ENCODE peak calls at places on chromosomes 3 and 15, in ten cellular contexts. M is PC-9; R is Jurkat, Clone E6-1; C is left ventricle myocardium inferior; T is uterus; W is HCT116; G is neuronal stem cell; I is SJSA1; J is heart right ventricle; L is cardiac muscle cell. Z is an unnamed sample.

GRCh38 chr15:87461621-87462020 is 794.9 kb downstream of the NTRK3 start:
- DNase-seq in M (no peak), R (no peak), C (no peak), T (no peak), W (no peak), G (no peak), I (no peak), J (no peak), L (no peak), Z (no peak)

GRCh38 chr3:71875461-71875947 is 90.6 kb upstream of the PROK2 start:
- DNase-seq in M (peak), R (peak), C (peak), T (peak), W (peak), G (peak), I (peak), J (peak), L (peak), Z (peak)

GRCh38 chr3:50008931-50009330 is 69.0 kb downstream of the RBM6 start:
- DNase-seq in M (no peak), R (no peak), C (no peak), T (no peak), W (no peak), G (no peak), I (no peak), J (no peak), L (peak), Z (no peak)

GRCh38 chr3:47347217-47347801 is 33.5 kb upstream of the PTPN23 start:
- DNase-seq in M (no peak), R (no peak), C (no peak), T (no peak), W (no peak), G (no peak), I (no peak), J (no peak), L (peak), Z (no peak)

GRCh38 chr15:99324082-99324620 is 72.9 kb downstream of the LRRC28 start:
- DNase-seq in M (no peak), R (no peak), C (no peak), T (no peak), W (peak), G (no peak), I (peak), J (peak), L (peak), Z (no peak)

GRCh38 chr15:29345549-29346525 is 76.2 kb upstream of the NSMCE3 start:
- DNase-seq in M (no peak), R (no peak), C (no peak), T (no peak), W (no peak), G (peak), I (no peak), J (no peak), L (no peak), Z (no peak)

GRCh38 chr3:128329491-128330300 is 137.0 kb downstream of the DNAJB8 start:
- DNase-seq in M (no peak), R (no peak), C (no peak), T (no peak), W (no peak), G (no peak), I (peak), J (no peak), L (no peak), Z (peak)

GRCh38 chr3:4734454-4734853 is 241.3 kb downstream of the ITPR1 start:
- DNase-seq in M (no peak), R (no peak), C (no peak), T (no peak), W (no peak), G (no peak), I (no peak), J (no peak), L (no peak), Z (no peak)

GRCh38 chr15:67801926-67802914 is 23.1 kb upstream of the SKOR1 start:
- DNase-seq in M (no peak), R (no peak), C (no peak), T (no peak), W (no peak), G (no peak), I (no peak), J (no peak), L (no peak), Z (peak)

GRCh38 chr3:48885753-48886152 is 12.9 kb downstream of the SLC25A20 start:
- DNase-seq in M (no peak), R (no peak), C (no peak), T (no peak), W (no peak), G (no peak), I (no peak), J (no peak), L (no peak), Z (no peak)

GRCh38 chr3:63061449-63061848 is 186.2 kb upstream of the CADPS start:
- DNase-seq in M (no peak), R (no peak), C (no peak), T (no peak), W (no peak), G (no peak), I (no peak), J (no peak), L (no peak), Z (no peak)

GRCh38 chr3:182792901-182793662 is at the start of gene ATP11B:
- DNase-seq in M (peak), R (peak), C (peak), T (peak), W (peak), G (peak), I (peak), J (peak), L (peak), Z (peak)

GRCh38 chr3:133491481-133492059 is 81.9 kb upstream of the CDV3 start:
- DNase-seq in M (no peak), R (no peak), C (no peak), T (no peak), W (no peak), G (no peak), I (no peak), J (no peak), L (no peak), Z (no peak)

GRCh38 chr3:182920515-182921084 is 59.7 kb downstream of the DCUN1D1 start:
- DNase-seq in M (no peak), R (no peak), C (no peak), T (no peak), W (peak), G (no peak), I (no peak), J (no peak), L (no peak), Z (no peak)

GRCh38 chr3:45123841-45124269 is 22.3 kb downstream of the CDCP1 start:
- DNase-seq in M (peak), R (no peak), C (no peak), T (peak), W (peak), G (no peak), I (peak), J (no peak), L (peak), Z (no peak)

GRCh38 chr3:3109407-3110298 is 521 bp downstream of the IL5RA start:
- DNase-seq in M (no peak), R (no peak), C (no peak), T (no peak), W (no peak), G (no peak), I (no peak), J (no peak), L (peak), Z (no peak)

GRCh38 chr15:69282128-69282743 is 16.5 kb upstream of the PAQR5 start:
- DNase-seq in M (no peak), R (no peak), C (no peak), T (no peak), W (no peak), G (no peak), I (no peak), J (no peak), L (no peak), Z (no peak)

GRCh38 chr15:69289312-69290146 is 9.2 kb upstream of the PAQR5 start:
- DNase-seq in M (no peak), R (no peak), C (no peak), T (no peak), W (no peak), G (no peak), I (no peak), J (no peak), L (no peak), Z (no peak)

GRCh38 chr15:69290346-69291164 is 8.2 kb upstream of the PAQR5 start:
- DNase-seq in M (no peak), R (no peak), C (peak), T (no peak), W (no peak), G (no peak), I (no peak), J (peak), L (peak), Z (no peak)

GRCh38 chr15:69288531-69289311 is 10.0 kb upstream of the PAQR5 start:
- DNase-seq in M (no peak), R (no peak), C (no peak), T (no peak), W (no peak), G (no peak), I (no peak), J (no peak), L (no peak), Z (no peak)

DNA sequence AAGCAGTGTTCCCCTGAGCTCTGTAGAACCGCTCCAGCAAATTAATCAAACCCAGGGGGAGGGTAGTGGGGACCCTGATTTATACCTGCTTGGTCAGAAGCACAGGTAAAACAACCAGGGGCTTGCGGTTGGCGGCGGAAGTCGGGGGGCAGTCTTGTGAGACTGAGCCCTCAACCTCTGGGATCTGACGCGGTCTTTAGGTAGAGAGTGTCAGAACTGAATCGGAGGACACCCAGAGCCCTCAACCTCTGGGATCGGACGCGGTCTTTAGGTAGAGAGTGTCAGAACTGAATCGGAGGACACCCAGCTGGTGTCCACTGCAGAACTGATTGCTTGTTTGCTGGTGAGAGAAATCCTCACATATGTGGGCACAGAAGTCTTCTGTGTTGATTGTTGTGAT is 12.9 kb upstream of the PAQR5 start:
- DNase-seq in M (no peak), R (no peak), C (no peak), T (no peak), W (no peak), G (no peak), I (no peak), J (no peak), L (no peak), Z (no peak)
- H3K4me3 ChIP-seq in M (no peak), R (no peak), C (no peak), T (no peak), W (no peak), G (no peak), I (no peak), J (no peak), L (no peak), Z (no peak)

DNA sequence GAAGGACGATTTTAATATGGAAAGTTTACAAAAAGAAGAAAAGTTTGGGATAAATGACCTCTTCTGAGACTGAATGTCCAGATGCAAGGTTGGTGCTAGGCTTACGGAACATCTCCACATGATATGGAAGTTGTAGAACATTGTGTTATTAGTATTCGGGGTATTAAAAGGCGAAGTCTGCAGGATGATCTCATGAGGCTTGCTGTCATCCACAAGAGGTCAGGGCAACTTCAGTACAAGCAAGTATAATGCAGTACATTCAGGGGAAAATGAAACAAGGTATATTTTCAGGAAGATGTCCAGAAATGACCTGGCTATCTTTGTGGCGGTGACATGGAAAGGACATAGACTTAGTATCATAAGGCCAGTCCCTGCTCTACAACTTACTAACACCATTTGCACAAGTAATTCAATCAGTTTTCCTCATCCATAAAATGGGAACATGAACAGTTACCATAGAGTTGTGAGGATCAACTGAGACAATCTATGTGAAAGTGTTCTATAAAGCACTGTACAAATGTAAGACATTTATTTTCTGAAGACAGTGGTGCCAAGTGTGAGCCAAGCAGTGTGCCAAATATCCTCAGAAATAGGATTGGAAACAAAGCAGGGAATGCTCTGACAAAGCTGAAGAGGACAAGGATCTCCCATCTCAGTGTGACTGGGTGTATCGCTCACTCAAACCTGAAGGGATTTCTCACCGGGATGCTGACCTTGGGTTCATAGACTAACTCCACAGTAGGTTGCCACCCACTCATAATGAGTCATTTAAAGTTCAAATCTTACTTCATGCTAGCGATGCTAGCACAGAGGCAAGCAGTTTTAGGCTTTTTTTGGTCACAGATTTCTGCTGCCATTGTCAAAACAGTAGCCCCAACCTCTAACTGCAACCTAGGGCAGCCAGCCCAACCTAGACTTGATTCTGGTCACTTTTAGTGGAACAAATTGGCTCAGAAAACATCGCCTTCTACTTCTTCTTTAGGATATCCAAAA is 118.3 kb downstream of the TIGIT start:
- DNase-seq in M (no peak), R (no peak), C (no peak), T (no peak), W (peak), G (no peak), I (peak), J (no peak), L (peak), Z (no peak)
- H3K4me3 ChIP-seq in M (no peak), R (no peak), C (no peak), T (no peak), W (peak), G (no peak), I (no peak), J (peak), L (no peak), Z (no peak)

GRCh38 chr3:130839815-130840214 is 54.1 kb upstream of the ATP2C1 start:
- DNase-seq in M (no peak), R (peak), C (no peak), T (no peak), W (no peak), G (no peak), I (no peak), J (peak), L (no peak), Z (no peak)
- H3K4me3 ChIP-seq in M (no peak), R (no peak), C (no peak), T (no peak), W (no peak), G (no peak), I (no peak), J (no peak), L (no peak), Z (no peak)

GRCh38 chr3:161556533-161556932 is 59.9 kb downstream of the OTOL1 start:
- DNase-seq in M (no peak), R (no peak), C (no peak), T (no peak), W (no peak), G (no peak), I (no peak), J (no peak), L (no peak), Z (no peak)

GRCh38 chr3:161558256-161558655 is 61.6 kb downstream of the OTOL1 start:
- DNase-seq in M (no peak), R (peak), C (no peak), T (no peak), W (no peak), G (no peak), I (no peak), J (no peak), L (no peak), Z (no peak)

GRCh38 chr3:161560006-161560637 is 63.5 kb downstream of the OTOL1 start:
- DNase-seq in M (peak), R (peak), C (peak), T (peak), W (peak), G (peak), I (no peak), J (peak), L (peak), Z (no peak)

GRCh38 chr3:161557751-161558150 is 61.1 kb downstream of the OTOL1 start:
- DNase-seq in M (no peak), R (no peak), C (no peak), T (no peak), W (no peak), G (no peak), I (no peak), J (no peak), L (no peak), Z (no peak)

GRCh38 chr3:161559177-161559998 is 62.8 kb downstream of the OTOL1 start:
- DNase-seq in M (peak), R (peak), C (no peak), T (no peak), W (peak), G (peak), I (peak), J (no peak), L (peak), Z (no peak)
- H3K4me3 ChIP-seq in M (no peak), R (no peak), C (no peak), T (no peak), W (no peak), G (no peak), I (no peak), J (no peak), L (no peak), Z (no peak)

GRCh38 chr3:12483364-12483763 is 916 bp upstream of the TSEN2 start:
- DNase-seq in M (no peak), R (no peak), C (no peak), T (no peak), W (no peak), G (no peak), I (no peak), J (no peak), L (peak), Z (no peak)
- H3K4me3 ChIP-seq in M (peak), R (peak), C (peak), T (peak), W (peak), G (no peak), I (no peak), J (peak), L (peak), Z (no peak)